ENCODE peak calls at places on chromosome 18, in seven cellular contexts. D is keratinocyte, P is brain microvascular endothelial cell, L is WERI-Rb-1, I is tibial nerve, Y is A549, M is OCI-LY7. H is an unnamed sample.
A peak's percentile ranks its signal among the peaks of the same experiment; 100 is the strongest.

GRCh38 chr18:21777814-21778213 is 37.2 kb downstream of the MIB1 start:
- DNase-seq in D (no peak), P (no peak), L (no peak), I (no peak), Y (no peak), M (no peak), H (no peak)

GRCh38 chr18:45539383-45539960 is 75.8 kb upstream of the SLC14A2 start:
- DNase-seq in D (no peak), P (no peak), L (no peak), I (no peak), Y (no peak), M (no peak), H (no peak)

GRCh38 chr18:31592520-31593157 is 962 bp downstream of the TTR start:
- DNase-seq in D (no peak), P (no peak), L (no peak), I (no peak), Y (no peak), M (no peak), H (no peak)

GRCh38 chr18:59837586-59837985 is 62.2 kb upstream of the PMAIP1 start:
- DNase-seq in D (peak; percentile 23), P (peak; percentile 57), L (peak; percentile 72), I (peak; percentile 55), Y (peak; percentile 56), M (peak; percentile 72), H (peak; percentile 42)

GRCh38 chr18:79576686-79577351 is 102.8 kb upstream of the CTDP1 start:
- DNase-seq in D (no peak), P (no peak), L (peak; percentile 69), I (no peak), Y (no peak), M (no peak), H (no peak)

GRCh38 chr18:9321017-9321452 is 13.5 kb upstream of the TWSG1 start:
- DNase-seq in D (no peak), P (no peak), L (no peak), I (no peak), Y (no peak), M (no peak), H (no peak)

GRCh38 chr18:58117685-58118403 is 73.8 kb downstream of the NEDD4L start:
- DNase-seq in D (peak; percentile 66), P (peak; percentile 69), L (peak; percentile 51), I (peak; percentile 14), Y (peak; percentile 69), M (no peak), H (peak; percentile 47)

GRCh38 chr18:46386788-46387187 is 270.2 kb downstream of the LOXHD1 start:
- DNase-seq in D (no peak), P (no peak), L (no peak), I (no peak), Y (no peak), M (no peak), H (no peak)

GRCh38 chr18:2651981-2652380 is 3.5 kb upstream of the SMCHD1 start:
- DNase-seq in D (no peak), P (no peak), L (no peak), I (no peak), Y (no peak), M (no peak), H (no peak)

GRCh38 chr18:41075212-41075611 is 879.8 kb upstream of the PIK3C3 start:
- DNase-seq in D (no peak), P (peak; percentile 76), L (no peak), I (no peak), Y (no peak), M (no peak), H (peak; percentile 6)

GRCh38 chr18:58535340-58536186 is 93.3 kb downstream of the ALPK2 start:
- DNase-seq in D (no peak), P (peak; percentile 68), L (no peak), I (peak; percentile 10), Y (no peak), M (no peak), H (no peak)

GRCh38 chr18:58367425-58368140 is 261.3 kb downstream of the ALPK2 start:
- DNase-seq in D (no peak), P (no peak), L (no peak), I (no peak), Y (no peak), M (no peak), H (no peak)

GRCh38 chr18:50142441-50143120 is 52.4 kb downstream of the MYO5B start:
- DNase-seq in D (no peak), P (no peak), L (no peak), I (no peak), Y (no peak), M (no peak), H (no peak)

GRCh38 chr18:42730272-42730671 is 385.2 kb downstream of the RIT2 start:
- DNase-seq in D (no peak), P (no peak), L (no peak), I (no peak), Y (no peak), M (no peak), H (no peak)

DNA sequence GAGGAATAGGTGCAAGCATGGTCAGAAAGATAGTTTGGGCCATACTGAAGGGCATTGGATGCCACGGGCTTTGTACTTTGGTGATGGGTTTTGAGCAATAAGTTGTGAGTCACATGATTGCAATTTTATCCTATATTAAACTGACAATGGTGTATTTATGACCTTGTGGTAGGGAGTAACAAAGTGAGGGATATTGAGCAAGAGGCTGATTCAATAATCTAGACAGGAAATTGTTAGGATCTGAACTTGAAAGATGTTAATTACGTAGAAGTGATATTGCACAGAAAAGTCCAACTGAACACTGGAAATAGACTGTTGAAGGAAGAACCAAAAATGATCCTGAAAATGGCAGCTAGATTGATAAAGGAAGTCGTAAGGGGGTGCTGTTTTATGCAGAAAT is 46.6 kb upstream of the TCF4 start:
- DNase-seq in D (no peak), P (peak; percentile 11), L (no peak), I (no peak), Y (no peak), M (no peak), H (peak; percentile 59)
- TF ChIP-seq CTCF in D (no peak), P (no peak), L (no peak), I (no peak), Y (no peak), M (no peak), H (no peak)

DNA sequence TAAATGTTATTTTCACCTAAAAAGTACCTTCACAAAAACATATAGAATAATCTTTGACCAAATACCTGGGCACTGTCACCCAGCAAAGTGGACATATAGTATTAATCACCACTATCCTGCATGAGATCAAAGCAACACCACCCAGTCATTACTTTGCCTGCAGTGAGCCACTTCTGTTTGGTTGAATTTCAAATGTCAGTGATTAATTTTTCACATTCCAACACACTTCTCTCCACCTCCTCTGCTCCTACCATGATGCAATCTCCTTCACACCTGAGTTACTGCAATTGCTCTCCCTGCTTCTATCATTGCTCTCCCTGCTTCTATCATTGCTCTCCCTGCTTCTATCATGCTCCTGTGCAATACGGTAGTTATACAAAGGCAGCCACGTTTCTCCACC is 106.0 kb upstream of the NETO1 start:
- DNase-seq in D (no peak), P (no peak), L (no peak), I (no peak), Y (no peak), M (no peak), H (no peak)
- H3K27ac ChIP-seq in D (no peak overlapping the region), P (no peak overlapping the region), L (no peak overlapping the region), I (no peak overlapping the region), Y (no peak overlapping the region), M (no peak overlapping the region), H (no peak overlapping the region)

GRCh38 chr18:30280861-30281470 is 761.6 kb downstream of the DSC3 start:
- DNase-seq in D (peak; percentile 9), P (peak; percentile 51), L (peak; percentile 22), I (peak; percentile 47), Y (no peak), M (peak; percentile 23), H (peak; percentile 1)
- TF ChIP-seq CTCF in D (peak; percentile 51), P (peak; percentile 62), L (peak; percentile 37), I (peak; percentile 36), Y (peak; percentile 45), M (peak; percentile 72), H (peak; percentile 77)

DNA sequence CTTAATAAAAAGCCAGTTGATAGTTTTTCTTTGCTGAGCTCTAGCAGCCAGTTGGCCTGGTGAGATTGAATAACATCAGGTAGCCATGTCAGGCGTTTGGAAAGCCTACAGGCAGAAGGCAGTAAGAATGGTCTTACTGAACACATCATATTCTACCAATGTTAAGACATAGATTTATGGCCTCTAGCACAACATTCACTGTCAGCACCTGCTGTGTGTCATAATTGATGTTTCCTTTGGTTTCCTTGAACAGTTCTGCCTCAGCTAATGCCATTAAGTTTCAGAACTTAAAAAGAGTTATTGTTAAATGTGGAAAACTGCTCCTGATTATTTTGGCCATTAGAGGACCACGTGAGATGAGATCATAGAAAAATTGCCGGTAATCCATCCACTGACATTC is 434.6 kb downstream of the PTPRM start:
- DNase-seq in D (no peak), P (no peak), L (no peak), I (no peak), Y (no peak), M (no peak), H (no peak)
- H3K27ac ChIP-seq in D (no peak overlapping the region), P (no peak overlapping the region), L (no peak overlapping the region), I (no peak overlapping the region), Y (no peak overlapping the region), M (no peak overlapping the region), H (no peak overlapping the region)

GRCh38 chr18:78071146-78071710 is 821.6 kb downstream of the GALR1 start:
- DNase-seq in D (no peak), P (no peak), L (no peak), I (no peak), Y (no peak), M (no peak), H (no peak)

GRCh38 chr18:78073275-78073674 is 823.6 kb downstream of the GALR1 start:
- DNase-seq in D (no peak), P (no peak), L (no peak), I (no peak), Y (no peak), M (no peak), H (no peak)

GRCh38 chr18:78080081-78080480 is 830.4 kb downstream of the GALR1 start:
- DNase-seq in D (no peak), P (no peak), L (no peak), I (no peak), Y (no peak), M (no peak), H (no peak)

GRCh38 chr18:78069784-78070664 is 820.4 kb downstream of the GALR1 start:
- DNase-seq in D (no peak), P (no peak), L (no peak), I (peak; percentile 66), Y (no peak), M (no peak), H (no peak)

GRCh38 chr18:78074400-78075020 is 824.9 kb downstream of the GALR1 start:
- DNase-seq in D (no peak), P (no peak), L (peak; percentile 39), I (no peak), Y (no peak), M (no peak), H (no peak)
- TF ChIP-seq CTCF in D (no peak), P (no peak), L (peak; percentile 40), I (no peak), Y (no peak), M (no peak), H (no peak)

DNA sequence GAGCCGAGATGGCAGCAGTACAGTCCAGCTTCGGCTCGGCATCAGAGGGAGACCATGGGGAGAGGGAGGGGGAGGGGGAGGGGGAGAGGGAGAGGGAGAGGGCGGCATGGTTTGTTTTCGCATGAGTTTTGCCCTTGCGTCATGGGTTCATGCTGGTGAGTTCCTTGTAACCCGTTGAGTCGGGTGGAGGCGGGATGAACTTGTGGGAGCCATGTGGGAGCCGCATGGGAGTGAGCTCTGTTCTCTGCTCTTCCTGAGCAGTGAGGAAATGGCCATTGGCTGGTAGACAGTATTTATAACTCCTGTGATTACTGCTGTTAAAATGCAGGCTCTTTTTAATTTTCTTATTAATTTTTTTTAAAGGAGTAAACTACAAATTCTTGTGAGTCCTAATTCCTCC is 108.0 kb downstream of the CEP192 start:
- DNase-seq in D (no peak), P (no peak), L (no peak), I (no peak), Y (no peak), M (no peak), H (no peak)
- H3K27ac ChIP-seq in D (no peak overlapping the region), P (no peak overlapping the region), L (no peak overlapping the region), I (no peak overlapping the region), Y (no peak overlapping the region), M (no peak overlapping the region), H (no peak overlapping the region)

H was measured in RWPE1.